ENCODE peak calls at places on chromosomes 1 and 21, in eight cellular contexts. F is stomach; I is body of pancreas; O is cardiac muscle cell; S is esophagus squamous epithelium; U is CD8-positive, alpha-beta T cell; P is MM.1S; D is fibroblast of the aortic adventitia. X is an unnamed sample.

GRCh38 chr1:163069142-163069541 is at the start of gene RGS4:
- DNase-seq in F (peak), I (no peak), O (peak), S (no peak), U (no peak), P (no peak), D (peak), X (peak)

GRCh38 chr1:97806996-97807395 is 113.8 kb downstream of the DPYD start:
- DNase-seq in F (no peak), I (no peak), O (no peak), S (no peak), U (no peak), P (no peak), D (no peak), X (no peak)

GRCh38 chr1:24155011-24155782 is 12.3 kb upstream of the IL22RA1 start:
- DNase-seq in F (peak), I (peak), O (no peak), S (no peak), U (no peak), P (no peak), D (no peak), X (no peak)

GRCh38 chr1:117928881-117929339 is 511 bp downstream of the GDAP2 start:
- DNase-seq in F (peak), I (peak), O (peak), S (no peak), U (peak), P (peak), D (peak), X (peak)

GRCh38 chr1:85065550-85065949 is 17.2 kb upstream of the MCOLN3 start:
- DNase-seq in F (no peak), I (no peak), O (no peak), S (no peak), U (no peak), P (no peak), D (no peak), X (no peak)

GRCh38 chr1:242454262-242455051 is 70.0 kb downstream of the PLD5 start:
- DNase-seq in F (no peak), I (no peak), O (peak), S (no peak), U (no peak), P (peak), D (peak), X (peak)

GRCh38 chr1:154502742-154503111 is 515 bp upstream of the SHE start:
- DNase-seq in F (no peak), I (no peak), O (no peak), S (no peak), U (no peak), P (no peak), D (no peak), X (no peak)

GRCh38 chr1:160103658-160104519 is 5.5 kb upstream of the IGSF8 start:
- DNase-seq in F (no peak), I (no peak), O (no peak), S (no peak), U (no peak), P (no peak), D (no peak), X (no peak)

GRCh38 chr1:23384312-23385058 is 14.8 kb upstream of the ZNF436 start:
- DNase-seq in F (no peak), I (no peak), O (no peak), S (no peak), U (no peak), P (no peak), D (peak), X (peak)

GRCh38 chr1:20192871-20193411 is 6.6 kb upstream of the PLA2G2C start:
- DNase-seq in F (no peak), I (no peak), O (no peak), S (no peak), U (no peak), P (no peak), D (no peak), X (no peak)

GRCh38 chr21:46108827-46109226 is 10.9 kb downstream of the COL6A2 start:
- DNase-seq in F (peak), I (peak), O (no peak), S (no peak), U (no peak), P (no peak), D (no peak), X (no peak)

GRCh38 chr1:208534604-208534907 is 290.4 kb upstream of the PLXNA2 start:
- DNase-seq in F (no peak), I (no peak), O (no peak), S (no peak), U (no peak), P (no peak), D (no peak), X (no peak)

GRCh38 chr1:244865028-244865371 is 657 bp upstream of the HNRNPU start:
- DNase-seq in F (peak), I (peak), O (peak), S (peak), U (no peak), P (no peak), D (no peak), X (no peak)

GRCh38 chr1:204466416-204467405 is 27.9 kb downstream of the PIK3C2B start:
- DNase-seq in F (no peak), I (no peak), O (peak), S (no peak), U (no peak), P (no peak), D (no peak), X (no peak)

GRCh38 chr1:163346326-163346870 is 24.6 kb downstream of the NUF2 start:
- DNase-seq in F (no peak), I (no peak), O (no peak), S (no peak), U (no peak), P (no peak), D (no peak), X (peak)

GRCh38 chr1:43952731-43953350 is 6.1 kb downstream of the IPO13 start:
- DNase-seq in F (no peak), I (no peak), O (peak), S (no peak), U (no peak), P (no peak), D (no peak), X (no peak)

GRCh38 chr1:11929849-11930248 is 3.6 kb upstream of the KIAA2013 start:
- DNase-seq in F (peak), I (peak), O (peak), S (no peak), U (no peak), P (peak), D (peak), X (peak)

GRCh38 chr1:3034162-3034561 is 12.9 kb downstream of the ACTRT2 start:
- DNase-seq in F (no peak), I (no peak), O (no peak), S (no peak), U (no peak), P (no peak), D (no peak), X (no peak)

GRCh38 chr1:24526940-24527542 is 24.4 kb downstream of the RCAN3 start:
- DNase-seq in F (no peak), I (peak), O (no peak), S (no peak), U (peak), P (peak), D (peak), X (peak)

GRCh38 chr1:116268211-116268610 is 104.8 kb upstream of the ATP1A1 start:
- DNase-seq in F (peak), I (peak), O (no peak), S (no peak), U (no peak), P (peak), D (no peak), X (peak)

GRCh38 chr1:104238991-104239390 is 489.3 kb downstream of the AMY1C start:
- DNase-seq in F (no peak), I (no peak), O (peak), S (no peak), U (no peak), P (no peak), D (no peak), X (no peak)

GRCh38 chr1:156601892-156602291 is 613 bp upstream of the GPATCH4 start:
- DNase-seq in F (no peak), I (no peak), O (no peak), S (no peak), U (no peak), P (peak), D (no peak), X (no peak)

GRCh38 chr1:64387382-64388066 is 82.4 kb upstream of the CACHD1 start:
- DNase-seq in F (no peak), I (no peak), O (no peak), S (no peak), U (no peak), P (no peak), D (no peak), X (no peak)

GRCh38 chr1:209323743-209324142 is 259.8 kb upstream of the CAMK1G start:
- DNase-seq in F (no peak), I (no peak), O (no peak), S (no peak), U (no peak), P (no peak), D (no peak), X (no peak)

GRCh38 chr21:43718872-43719747 is at the start of gene PDXK:
- DNase-seq in F (peak), I (peak), O (peak), S (no peak), U (peak), P (peak), D (peak), X (peak)

GRCh38 chr21:43721225-43721605 is 2.3 kb downstream of the PDXK start:
- DNase-seq in F (peak), I (peak), O (no peak), S (no peak), U (no peak), P (no peak), D (peak), X (no peak)

GRCh38 chr21:43721939-43722338 is 3.0 kb downstream of the PDXK start:
- DNase-seq in F (no peak), I (no peak), O (no peak), S (no peak), U (no peak), P (no peak), D (no peak), X (no peak)

GRCh38 chr21:43719748-43720538 is 1.0 kb downstream of the PDXK start:
- DNase-seq in F (peak), I (peak), O (no peak), S (no peak), U (no peak), P (peak), D (no peak), X (no peak)

GRCh38 chr21:43720539-43721224 is 1.8 kb downstream of the PDXK start:
- DNase-seq in F (no peak), I (no peak), O (no peak), S (no peak), U (no peak), P (no peak), D (no peak), X (no peak)
- H3K4me3 ChIP-seq in F (peak), I (no peak), O (peak), S (peak), U (peak), P (peak), D (peak), X (peak)

DNA sequence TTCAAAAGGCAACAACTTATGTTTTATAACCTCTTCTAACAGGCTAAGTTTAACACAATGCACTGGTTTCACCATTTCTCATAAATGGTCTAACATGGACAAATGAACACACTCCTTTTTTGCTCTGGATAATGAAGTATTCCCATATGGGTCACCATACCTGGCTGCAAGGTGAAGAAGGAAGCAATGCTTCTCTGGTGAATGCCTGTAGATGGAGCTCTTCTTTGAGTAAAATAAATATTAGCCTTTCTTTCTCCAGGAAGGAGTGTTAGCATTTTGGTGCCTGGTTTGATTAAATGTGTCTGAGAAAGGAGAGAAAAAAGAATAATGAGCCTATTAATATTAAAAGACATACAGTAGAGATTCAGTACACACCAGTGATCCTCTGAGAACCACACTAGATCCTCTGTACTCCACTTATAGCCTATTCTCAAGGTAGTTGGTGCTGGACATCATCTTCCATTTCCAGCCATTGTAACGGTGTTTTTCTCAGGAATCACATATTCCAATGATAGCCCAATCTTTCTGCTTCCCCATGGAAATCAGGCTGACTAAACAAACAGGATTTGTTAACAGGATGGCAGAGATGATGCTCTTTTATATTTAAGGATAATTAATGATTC is 17.6 kb downstream of the MTFR1L start:
- DNase-seq in F (no peak), I (no peak), O (no peak), S (no peak), U (no peak), P (no peak), D (no peak), X (peak)
- TF ChIP-seq CTCF in F (no peak), I (peak), O (peak), S (peak), U (no peak), P (peak), D (peak), X (peak)

GRCh38 chr1:177165069-177165439 is 542 bp upstream of the ASTN1 start:
- DNase-seq in F (no peak), I (no peak), O (no peak), S (no peak), U (no peak), P (no peak), D (no peak), X (no peak)

GRCh38 chr1:177163844-177164379 is 600 bp downstream of the ASTN1 start:
- DNase-seq in F (no peak), I (no peak), O (no peak), S (no peak), U (no peak), P (no peak), D (no peak), X (no peak)

DNA sequence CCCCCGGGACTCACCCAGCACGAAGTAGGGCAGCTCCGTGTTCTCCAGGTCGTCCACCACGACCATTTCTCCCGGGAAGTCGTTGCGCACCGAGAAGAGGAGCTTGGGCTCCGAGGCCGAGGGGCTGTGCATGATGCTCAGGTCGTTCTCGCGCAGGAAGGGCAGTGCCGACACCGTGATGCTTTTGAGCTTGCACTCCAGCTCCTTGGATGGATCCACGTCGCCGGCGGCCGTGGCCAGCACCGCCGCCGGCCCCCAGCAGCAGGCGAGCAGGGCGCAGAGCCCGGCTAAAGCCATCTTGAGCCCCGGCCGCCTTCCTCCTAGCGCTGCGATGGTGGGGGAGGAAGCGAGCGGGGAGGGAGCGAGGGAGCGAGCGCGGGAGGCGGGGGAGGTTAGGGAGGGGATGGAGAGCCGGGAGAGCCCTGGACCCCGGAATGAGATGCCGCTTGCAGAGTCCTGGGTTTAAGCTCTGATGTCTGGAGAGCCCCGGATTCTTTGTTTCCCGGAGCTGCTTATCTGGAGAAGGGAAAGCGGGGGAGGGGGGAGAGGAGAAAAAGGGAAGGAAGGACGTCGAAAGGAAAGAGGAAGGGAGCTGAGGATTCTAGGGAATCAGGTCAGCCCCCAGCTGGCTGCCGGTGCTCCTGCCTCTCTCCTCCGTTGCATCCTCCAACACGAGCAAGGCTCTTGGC is at the start of gene ASTN1:
- DNase-seq in F (no peak), I (no peak), O (peak), S (no peak), U (no peak), P (no peak), D (no peak), X (no peak)
- H3K4me3 ChIP-seq in F (peak), I (no peak), O (peak), S (no peak), U (no peak), P (no peak), D (peak), X (peak)

GRCh38 chr1:222240536-222241181 is 307.2 kb downstream of the HHIPL2 start:
- DNase-seq in F (no peak), I (no peak), O (no peak), S (no peak), U (no peak), P (no peak), D (peak), X (peak)
- TF ChIP-seq CTCF in F (no peak), I (no peak), O (no peak), S (no peak), U (no peak), P (no peak), D (no peak), X (no peak)

DNA sequence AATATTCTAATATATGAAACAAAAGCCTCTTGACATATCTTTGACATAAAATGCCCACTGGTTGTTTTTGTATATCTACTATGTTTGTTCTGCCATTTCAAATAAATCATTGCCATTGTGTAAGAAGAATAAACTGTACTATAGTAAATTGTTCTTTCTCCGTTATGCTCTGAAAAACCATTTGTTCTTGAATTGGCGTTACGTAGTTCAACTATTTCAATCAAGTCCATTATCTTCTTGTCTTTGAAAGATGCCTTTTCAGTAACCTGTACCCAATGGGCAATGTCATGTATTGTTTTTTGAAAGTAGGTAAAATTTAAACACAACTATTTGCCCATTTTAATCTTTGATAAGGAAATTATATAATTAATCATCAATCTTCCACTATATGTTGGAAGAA is 294.7 kb downstream of the PTPRC start:
- DNase-seq in F (no peak), I (no peak), O (no peak), S (no peak), U (no peak), P (no peak), D (peak), X (no peak)
- H3K4me3 ChIP-seq in F (no peak), I (no peak), O (no peak), S (no peak), U (peak), P (no peak), D (peak), X (peak)

DNA sequence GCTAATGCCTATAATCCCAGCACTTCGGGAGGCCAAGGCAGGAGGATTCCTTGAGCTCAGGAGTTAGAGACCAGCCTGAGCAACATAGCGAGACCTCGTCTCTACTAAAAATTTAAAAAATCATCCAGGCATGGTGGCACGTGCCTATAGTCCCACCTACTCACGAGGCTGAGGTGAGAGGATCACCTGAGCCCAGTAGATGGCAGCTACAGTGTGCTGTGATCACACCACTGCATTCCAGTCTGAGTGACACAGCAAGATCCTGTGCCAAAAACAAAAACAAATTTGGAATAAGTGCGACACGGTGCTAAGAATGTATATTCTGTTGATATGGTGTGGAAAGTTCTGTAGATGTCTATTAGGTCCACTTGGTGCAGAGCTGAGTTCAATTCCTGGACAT is 15.1 kb downstream of the USP33 start:
- DNase-seq in F (no peak), I (no peak), O (no peak), S (no peak), U (no peak), P (no peak), D (no peak), X (no peak)
- TF ChIP-seq CTCF in F (no peak), I (peak), O (no peak), S (no peak), U (no peak), P (no peak), D (no peak), X (no peak)

GRCh38 chr1:220789532-220790147 is 2.9 kb downstream of the MTARC1 start:
- DNase-seq in F (no peak), I (no peak), O (no peak), S (no peak), U (no peak), P (no peak), D (no peak), X (peak)
- H3K4me3 ChIP-seq in F (no peak), I (no peak), O (no peak), S (no peak), U (no peak), P (no peak), D (no peak), X (no peak)

DNA sequence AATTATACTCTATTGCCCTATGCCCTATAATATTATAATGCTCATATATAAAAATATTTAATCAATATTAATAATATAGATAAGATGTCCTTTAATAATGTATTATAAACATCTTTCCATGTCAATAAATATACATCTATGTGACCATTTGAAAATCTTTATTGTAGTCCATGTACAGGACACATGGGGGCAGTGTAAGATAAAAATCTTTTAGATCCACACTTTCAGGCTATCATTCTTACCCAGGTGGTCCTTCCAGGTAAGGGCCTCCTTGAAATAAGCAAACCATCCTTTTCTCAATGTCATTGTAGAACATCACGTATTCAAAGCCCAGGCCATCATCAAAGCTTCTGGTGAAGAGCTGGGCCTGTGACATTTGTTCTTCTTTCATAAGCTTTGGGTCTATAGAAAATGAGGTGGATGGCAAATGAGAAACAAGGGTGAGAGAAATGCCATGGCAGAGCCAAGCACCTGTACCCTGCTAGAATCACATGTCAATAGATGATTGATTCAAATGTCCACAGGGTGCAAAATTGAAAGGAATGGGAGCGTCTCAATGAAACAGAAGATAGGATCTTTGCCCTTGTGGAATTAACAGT is 20.2 kb downstream of the THEM4 start:
- DNase-seq in F (no peak), I (no peak), O (no peak), S (no peak), U (no peak), P (peak), D (peak), X (no peak)
- TF ChIP-seq CTCF in F (no peak), I (peak), O (peak), S (peak), U (peak), P (peak), D (peak), X (peak)

GRCh38 chr1:200916681-200917080 is 22.0 kb downstream of the INAVA start:
- DNase-seq in F (no peak), I (no peak), O (no peak), S (no peak), U (no peak), P (no peak), D (no peak), X (no peak)
- H3K4me3 ChIP-seq in F (no peak), I (no peak), O (no peak), S (no peak), U (no peak), P (no peak), D (no peak), X (no peak)

DNA sequence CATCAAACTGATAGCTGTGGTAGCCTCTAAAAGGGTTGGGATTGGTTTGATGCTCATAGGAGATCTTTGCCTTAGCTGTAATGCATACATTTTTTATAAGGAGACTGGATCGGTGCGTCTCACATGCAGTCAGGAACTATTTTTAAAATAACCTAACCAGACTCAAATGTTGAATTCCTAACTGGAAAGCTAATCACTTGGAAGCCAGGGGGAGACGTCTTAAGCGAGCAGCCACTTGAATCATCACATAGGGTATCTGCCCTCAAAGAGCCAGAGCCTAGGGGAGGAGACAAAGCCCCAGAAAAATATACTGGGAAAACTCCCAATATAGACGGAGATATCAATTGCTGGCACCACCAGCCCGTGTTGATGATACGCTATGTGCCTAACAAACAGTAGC is 61.7 kb upstream of the PUM1 start:
- DNase-seq in F (no peak), I (no peak), O (peak), S (no peak), U (no peak), P (no peak), D (peak), X (peak)
- TF ChIP-seq CTCF in F (no peak), I (no peak), O (peak), S (no peak), U (no peak), P (no peak), D (peak), X (peak)

X was measured in fibroblast of pulmonary artery.